ENCODE peak calls at places on chromosomes 4 and X, in six cellular contexts. P is K562, G is HL-60, L is A549, T is Panc1, E is HCT116. S is an unnamed sample.

GRCh38 chr4:85955614-85956295 is 404.1 kb downstream of the MAPK10 start:
- DNase-seq in P (peak), G (no peak), L (no peak), T (no peak), E (no peak), S (peak)

GRCh38 chr4:135316266-135316779 is 1114.7 kb upstream of the PABPC4L start:
- DNase-seq in P (no peak), G (no peak), L (no peak), T (no peak), E (no peak), S (no peak)

GRCh38 chr4:74117024-74117534 is 18.1 kb upstream of the CXCL2 start:
- DNase-seq in P (peak), G (no peak), L (peak), T (no peak), E (peak), S (no peak)

GRCh38 chrX:107629533-107629909 is 1.2 kb downstream of the PRPS1 start:
- DNase-seq in P (peak), G (peak), L (peak), T (peak), E (no peak), S (peak)

GRCh38 chr4:108029321-108029720 is 39.6 kb downstream of the HADH start:
- DNase-seq in P (no peak), G (no peak), L (no peak), T (no peak), E (no peak), S (no peak)

GRCh38 chr4:102871772-102872171 is 3.0 kb downstream of the CISD2 start:
- DNase-seq in P (peak), G (no peak), L (no peak), T (no peak), E (no peak), S (no peak)

GRCh38 chr4:58216461-58216860 is 1106.3 kb upstream of the IGFBP7 start:
- DNase-seq in P (no peak), G (no peak), L (no peak), T (no peak), E (no peak), S (no peak)

GRCh38 chr4:4472344-4472958 is 69.4 kb downstream of the STX18 start:
- DNase-seq in P (no peak), G (no peak), L (no peak), T (no peak), E (no peak), S (no peak)

GRCh38 chr4:8532245-8532781 is 47.9 kb upstream of the GPR78 start:
- DNase-seq in P (no peak), G (no peak), L (no peak), T (no peak), E (no peak), S (peak)

GRCh38 chr4:145734051-145734450 is 54.1 kb downstream of the C4orf51 start:
- DNase-seq in P (no peak), G (no peak), L (no peak), T (no peak), E (no peak), S (no peak)

GRCh38 chrX:132218100-132218807 is 993 bp downstream of the RAP2C start:
- DNase-seq in P (peak), G (peak), L (peak), T (no peak), E (peak), S (peak)

GRCh38 chrX:1419545-1420355 is 27.8 kb upstream of the SLC25A6 start:
- DNase-seq in P (no peak), G (no peak), L (no peak), T (no peak), E (no peak), S (no peak)

GRCh38 chr4:64271601-64272081 is 137.6 kb downstream of the TECRL start:
- DNase-seq in P (no peak), G (no peak), L (peak), T (no peak), E (no peak), S (peak)

GRCh38 chr4:79235074-79235473 is 90.8 kb downstream of the NAA11 start:
- DNase-seq in P (no peak), G (no peak), L (no peak), T (no peak), E (no peak), S (no peak)

GRCh38 chr4:140176735-140177134 is 22.8 kb upstream of the MAML3 start:
- DNase-seq in P (no peak), G (no peak), L (no peak), T (no peak), E (no peak), S (no peak)

GRCh38 chrX:135194684-135195083 is 23.5 kb upstream of the CT55 start:
- DNase-seq in P (peak), G (no peak), L (no peak), T (no peak), E (no peak), S (peak)

GRCh38 chr4:165209796-165210195 is 2.4 kb downstream of the KLHL2 start:
- DNase-seq in P (no peak), G (no peak), L (no peak), T (no peak), E (no peak), S (no peak)

GRCh38 chrX:106220177-106220576 is 52.1 kb downstream of the PWWP3B start:
- DNase-seq in P (no peak), G (no peak), L (no peak), T (no peak), E (no peak), S (peak)

GRCh38 chr4:40564815-40565505 is 64.7 kb downstream of the RBM47 start:
- DNase-seq in P (no peak), G (no peak), L (no peak), T (no peak), E (no peak), S (peak)

GRCh38 chrX:88202149-88202548 is 544.9 kb upstream of the CPXCR1 start:
- DNase-seq in P (no peak), G (no peak), L (no peak), T (no peak), E (no peak), S (peak)

GRCh38 chrX:38375888-38376287 is 23.5 kb downstream of the OTC start:
- DNase-seq in P (peak), G (no peak), L (peak), T (peak), E (peak), S (peak)

GRCh38 chrX:104165894-104166734 is at the start of gene FAM199X:
- DNase-seq in P (peak), G (peak), L (peak), T (peak), E (peak), S (peak)

GRCh38 chr4:151624606-151625565 is 135.9 kb downstream of the GATB start:
- DNase-seq in P (no peak), G (no peak), L (no peak), T (no peak), E (no peak), S (no peak)

GRCh38 chr4:21470531-21470930 is 478.0 kb downstream of the KCNIP4 start:
- DNase-seq in P (no peak), G (no peak), L (no peak), T (no peak), E (no peak), S (no peak)

GRCh38 chrX:140918398-140919043 is 83.9 kb upstream of the SPANXB1 start:
- DNase-seq in P (peak), G (peak), L (peak), T (peak), E (peak), S (peak)

GRCh38 chrX:6292599-6292998 is 63.9 kb upstream of the NLGN4X start:
- DNase-seq in P (no peak), G (no peak), L (no peak), T (no peak), E (no peak), S (peak)

GRCh38 chr4:83639849-83640493 is 104.1 kb downstream of the GPAT3 start:
- DNase-seq in P (peak), G (peak), L (peak), T (peak), E (peak), S (peak)

GRCh38 chr4:52635130-52635529 is 24.0 kb downstream of the USP46 start:
- DNase-seq in P (no peak), G (no peak), L (no peak), T (no peak), E (no peak), S (no peak)

GRCh38 chr4:152896819-152897218 is 39.3 kb upstream of the FHDC1 start:
- DNase-seq in P (no peak), G (peak), L (no peak), T (no peak), E (no peak), S (no peak)

GRCh38 chr4:152892985-152893384 is 43.1 kb upstream of the FHDC1 start:
- DNase-seq in P (no peak), G (no peak), L (no peak), T (no peak), E (no peak), S (no peak)

GRCh38 chr4:152900395-152900794 is 35.7 kb upstream of the FHDC1 start:
- DNase-seq in P (no peak), G (no peak), L (no peak), T (no peak), E (no peak), S (no peak)

GRCh38 chr4:152894673-152895072 is 41.5 kb upstream of the FHDC1 start:
- DNase-seq in P (no peak), G (peak), L (no peak), T (no peak), E (peak), S (no peak)
- TF ChIP-seq REST in P (no peak), G (no peak), L (no peak), T (no peak), E (no peak), S (no peak)

GRCh38 chrX:68732906-68733493 is 85.5 kb downstream of the STARD8 start:
- DNase-seq in P (peak), G (peak), L (peak), T (no peak), E (peak), S (peak)
- TF ChIP-seq REST in P (no peak), G (no peak), L (no peak), T (no peak), E (no peak), S (no peak)

DNA sequence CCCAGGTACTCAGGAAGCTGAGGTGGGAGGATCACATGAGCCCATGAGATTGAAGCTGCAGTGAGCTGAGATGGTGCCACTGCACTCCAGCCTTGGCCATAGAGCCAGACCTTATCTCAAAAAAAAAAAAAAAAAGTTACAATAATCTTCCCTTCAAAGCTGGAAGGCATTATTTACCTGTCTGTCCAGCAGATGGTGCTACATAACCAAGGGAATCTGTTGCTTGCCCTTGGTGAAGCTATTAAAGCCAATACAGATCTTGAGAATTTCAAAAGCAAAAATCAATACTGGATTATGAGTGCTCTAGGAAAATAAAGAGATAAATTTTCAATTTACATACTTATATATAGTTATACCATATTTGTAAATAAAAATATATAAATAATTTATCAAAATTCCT is 25.9 kb downstream of the PKD2 start:
- DNase-seq in P (peak), G (no peak), L (peak), T (peak), E (peak), S (peak)
- TF ChIP-seq REST in P (no peak), G (no peak), L (no peak), T (no peak), E (no peak), S (no peak)

GRCh38 chr4:87058272-87059073 is 123.7 kb downstream of the AFF1 start:
- DNase-seq in P (peak), G (no peak), L (peak), T (peak), E (peak), S (peak)
- TF ChIP-seq REST in P (no peak), G (no peak), L (no peak), T (no peak), E (no peak), S (no peak)

GRCh38 chrX:52839137-52839536 is 28.1 kb downstream of the XAGE5 start:
- DNase-seq in P (no peak), G (no peak), L (peak), T (no peak), E (no peak), S (peak)
- TF ChIP-seq REST in P (no peak), G (no peak), L (no peak), T (no peak), E (no peak), S (no peak)

GRCh38 chrX:9533611-9534010 is 68.8 kb downstream of the TBL1X start:
- DNase-seq in P (no peak), G (no peak), L (no peak), T (no peak), E (no peak), S (no peak)

GRCh38 chrX:9535101-9535500 is 70.2 kb downstream of the TBL1X start:
- DNase-seq in P (no peak), G (no peak), L (no peak), T (no peak), E (no peak), S (no peak)

GRCh38 chrX:9530848-9531274 is 66.0 kb downstream of the TBL1X start:
- DNase-seq in P (peak), G (no peak), L (peak), T (no peak), E (no peak), S (peak)

GRCh38 chrX:9534686-9535085 is 69.8 kb downstream of the TBL1X start:
- DNase-seq in P (no peak), G (no peak), L (no peak), T (no peak), E (no peak), S (no peak)

DNA sequence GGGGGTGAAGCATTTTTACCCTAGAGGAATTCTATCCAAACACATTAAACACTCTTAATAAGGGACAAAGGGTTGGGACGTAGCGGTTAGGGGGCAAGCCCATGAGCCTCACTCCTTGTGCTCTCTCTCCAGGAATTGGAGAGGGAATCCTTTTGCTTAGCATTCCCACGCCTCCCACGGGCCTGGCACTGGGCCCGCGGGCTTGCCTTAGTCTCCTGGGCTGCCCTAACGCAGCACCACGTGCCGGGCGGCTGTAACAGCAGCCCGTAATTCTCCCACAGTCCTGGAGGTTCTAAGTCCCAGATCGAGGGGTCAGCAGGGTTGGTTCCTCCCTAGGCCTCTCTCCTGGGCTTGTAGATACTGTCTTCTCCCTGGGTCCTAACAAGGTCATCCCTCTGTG is 67.5 kb downstream of the TBL1X start:
- DNase-seq in P (no peak), G (no peak), L (no peak), T (no peak), E (no peak), S (no peak)
- TF ChIP-seq REST in P (no peak), G (no peak), L (no peak), T (no peak), E (no peak), S (no peak)

GRCh38 chr4:24971192-24971591 is 58.4 kb upstream of the CCDC149 start:
- DNase-seq in P (no peak), G (peak), L (no peak), T (no peak), E (no peak), S (no peak)
- TF ChIP-seq REST in P (no peak), G (no peak), L (no peak), T (no peak), E (no peak), S (no peak)

GRCh38 chr4:6024450-6024960 is 6.3 kb upstream of the C4orf50 start:
- DNase-seq in P (no peak), G (no peak), L (no peak), T (no peak), E (no peak), S (no peak)
- TF ChIP-seq REST in P (no peak), G (no peak), L (no peak), T (no peak), E (no peak), S (no peak)